ENCODE peak calls at places on chromosomes 2 and 18, in six cellular contexts. Q is uterus; S is neural progenitor cell; B is cardiac muscle cell; M is CD4-positive, alpha-beta T cell; P is heart left ventricle. U is an unnamed sample.

GRCh38 chr2:228613133-228613532 is 431.6 kb upstream of the SPHKAP start:
- DNase-seq in Q (no peak), B (peak; percentile 70), P (no peak), M (no peak), S (no peak), U (no peak)

GRCh38 chr2:126793885-126794613 is 104.6 kb upstream of the TEX51 start:
- DNase-seq in M (no peak), Q (no peak), P (no peak), B (no peak), S (no peak), U (no peak)

GRCh38 chr2:30756051-30756719 is 51.1 kb downstream of the CAPN13 start:
- DNase-seq in Q (no peak), B (peak; percentile 38), P (no peak), S (no peak), M (no peak), U (no peak)

GRCh38 chr2:164504253-164504652 is 117.0 kb downstream of the GRB14 start:
- DNase-seq in M (no peak), Q (no peak), P (no peak), S (peak; percentile 41), B (peak; percentile 10), U (no peak)

GRCh38 chr2:151670346-151670745 is 63.9 kb downstream of the NEB start:
- DNase-seq in S (no peak), B (no peak), Q (no peak), P (no peak), M (no peak), U (no peak)

GRCh38 chr18:45569566-45569965 is 45.7 kb upstream of the SLC14A2 start:
- DNase-seq in S (no peak), M (no peak), P (peak; percentile 41), B (no peak), Q (no peak), U (no peak)

GRCh38 chr18:39215920-39216319 is 1650.3 kb upstream of the CELF4 start:
- DNase-seq in S (no peak), P (no peak), Q (no peak), B (no peak), M (no peak), U (no peak)

GRCh38 chr2:229800997-229801754 is 86.8 kb upstream of the DNER start:
- DNase-seq in P (peak; percentile 45), M (peak; percentile 72), S (peak; percentile 55), B (peak; percentile 71), Q (peak; percentile 35), U (peak; percentile 62)

GRCh38 chr2:10985901-10986535 is 74.3 kb downstream of the KCNF1 start:
- DNase-seq in Q (no peak), P (no peak), S (no peak), B (no peak), M (no peak), U (no peak)

GRCh38 chr2:120522151-120522751 is 176.3 kb downstream of the INHBB start:
- DNase-seq in M (no peak), Q (no peak), P (no peak), S (peak; percentile 60), B (peak; percentile 91), U (no peak)

GRCh38 chr2:130892793-130893785 is 56.4 kb downstream of the ARHGEF4 start:
- DNase-seq in Q (no peak), B (no peak), M (no peak), S (no peak), P (no peak), U (no peak)

GRCh38 chr2:1950474-1950873 is 206.2 kb upstream of the PXDN start:
- DNase-seq in Q (no peak), B (no peak), M (no peak), S (no peak), P (no peak), U (no peak)

GRCh38 chr2:217809736-217810135 is 193.1 kb downstream of the TNS1 start:
- DNase-seq in B (no peak), P (no peak), S (no peak), M (no peak), Q (no peak), U (no peak)

GRCh38 chr2:130150181-130151144 is 5.6 kb upstream of the CCDC74B start:
- DNase-seq in S (no peak), M (no peak), P (no peak), B (no peak), Q (no peak), U (no peak)

GRCh38 chr2:2038746-2039530 is 292.1 kb downstream of the MYT1L start:
- DNase-seq in B (no peak), S (no peak), P (no peak), M (no peak), Q (no peak), U (no peak)

GRCh38 chr2:157898591-157898996 is 22.5 kb upstream of the ACVR1 start:
- DNase-seq in B (peak; percentile 82), P (no peak), S (no peak), M (peak; percentile 52), Q (peak; percentile 52), U (peak; percentile 20)

GRCh38 chr2:218397502-218398436 is 1.9 kb upstream of the CTDSP1 start:
- DNase-seq in P (peak; percentile 92), Q (peak; percentile 72), B (peak; percentile 92), M (peak; percentile 49), S (peak; percentile 77), U (peak; percentile 56)

GRCh38 chr2:34159891-34160290 is 560.8 kb upstream of the FAM98A start:
- DNase-seq in B (no peak), Q (no peak), P (no peak), S (no peak), M (no peak), U (no peak)

GRCh38 chr2:101003278-101003775 is 1.2 kb downstream of the RPL31 start:
- DNase-seq in S (peak; percentile 42), M (no peak), P (no peak), B (peak; percentile 17), Q (no peak), U (no peak)

GRCh38 chr2:138294451-138294850 is 207.1 kb upstream of the SPOPL start:
- DNase-seq in Q (no peak), P (no peak), S (no peak), M (no peak), B (no peak), U (no peak)

GRCh38 chr18:3645384-3646156 is 195.6 kb downstream of the TGIF1 start:
- DNase-seq in B (no peak), M (no peak), S (no peak), Q (no peak), P (no peak), U (no peak)

GRCh38 chr2:222228046-222228445 is 70.8 kb downstream of the PAX3 start:
- DNase-seq in B (no peak), M (no peak), Q (no peak), S (no peak), P (no peak), U (no peak)
- H3K27ac ChIP-seq in B (no peak overlapping the region), M (no peak overlapping the region), Q (no peak overlapping the region), S (no peak overlapping the region), P (no peak overlapping the region), U (no peak overlapping the region)

GRCh38 chr2:84885111-84885510 is 4.2 kb upstream of the TRABD2A start:
- DNase-seq in S (no peak), M (no peak), P (no peak), Q (no peak), B (no peak), U (no peak)
- H3K27me3 ChIP-seq in S (peaks cover 55% of the 10 kb centered on the region), M (no peaks in the 10 kb centered on the region), P (peaks cover 16% of the 10 kb centered on the region), Q (peaks cover 6% of the 10 kb centered on the region), B (peaks cover 48% of the 10 kb centered on the region), U (peaks cover 17% of the 10 kb centered on the region)

DNA sequence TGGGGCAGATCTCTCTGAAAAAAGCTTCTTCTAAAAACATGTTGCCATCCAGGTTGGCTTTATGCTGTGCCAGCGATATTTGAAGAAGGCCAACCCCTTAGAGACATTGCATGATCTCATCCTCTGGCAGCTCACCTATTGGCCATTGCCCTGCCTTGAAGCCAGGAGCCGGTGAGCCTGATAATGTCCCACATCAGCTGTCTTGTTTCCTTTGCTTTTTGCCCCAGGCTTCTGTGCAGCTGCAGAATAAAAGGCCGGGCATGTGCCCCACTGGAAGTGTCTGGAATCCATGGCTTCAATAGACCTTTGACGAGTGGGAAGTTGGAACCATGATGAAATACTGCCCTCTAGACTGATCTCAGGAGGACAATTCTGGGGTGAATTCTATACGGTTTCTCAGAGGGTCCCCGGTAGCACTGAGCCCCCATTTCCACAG is 523.5 kb upstream of the ZEB2 start:
- DNase-seq in Q (no peak), P (no peak), S (peak; percentile 19), B (no peak), M (no peak), U (peak; percentile 72)
- TF ChIP-seq CTCF in Q (no peak), P (no peak), S (peak; percentile 22), B (no peak), M (no peak), U (peak; percentile 59)

DNA sequence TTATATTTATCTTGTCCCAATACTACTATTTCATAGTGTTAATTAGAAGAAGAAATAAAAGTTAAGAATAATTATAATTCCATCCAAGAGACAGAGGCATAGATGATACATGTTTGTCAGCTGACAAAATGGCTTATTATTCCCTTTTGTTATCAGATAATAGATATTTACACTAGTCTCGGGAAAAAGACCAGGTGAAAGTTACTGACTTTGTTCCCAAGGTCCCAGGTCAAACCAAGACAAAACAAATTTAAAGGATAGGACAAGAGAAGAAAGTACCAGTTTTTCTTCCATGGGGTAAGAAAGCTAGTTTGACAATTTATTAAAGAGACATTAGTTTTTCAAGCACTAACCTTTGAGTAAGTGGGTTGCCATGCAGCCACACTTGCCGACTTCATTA is 73.2 kb downstream of the TTN start:
- DNase-seq in B (no peak), M (no peak), Q (no peak), P (no peak), S (no peak), U (no peak)
- H3K27ac ChIP-seq in B (peak overlapping the region; percentile 74), M (no peak overlapping the region), Q (no peak overlapping the region), P (no peak overlapping the region), S (no peak overlapping the region), U (no peak overlapping the region)

GRCh38 chr2:24540011-24540477 is 49.0 kb downstream of the NCOA1 start:
- DNase-seq in B (no peak), S (no peak), M (no peak), Q (no peak), P (no peak), U (no peak)

GRCh38 chr2:24546668-24547067 is 55.6 kb downstream of the NCOA1 start:
- DNase-seq in Q (no peak), P (no peak), B (no peak), M (no peak), S (no peak), U (no peak)

GRCh38 chr2:24542269-24542872 is 51.3 kb downstream of the NCOA1 start:
- DNase-seq in M (no peak), B (no peak), Q (no peak), P (no peak), S (no peak), U (no peak)

GRCh38 chr2:24544456-24545115 is 53.5 kb downstream of the NCOA1 start:
- DNase-seq in Q (no peak), B (no peak), P (no peak), S (no peak), M (no peak), U (no peak)

DNA sequence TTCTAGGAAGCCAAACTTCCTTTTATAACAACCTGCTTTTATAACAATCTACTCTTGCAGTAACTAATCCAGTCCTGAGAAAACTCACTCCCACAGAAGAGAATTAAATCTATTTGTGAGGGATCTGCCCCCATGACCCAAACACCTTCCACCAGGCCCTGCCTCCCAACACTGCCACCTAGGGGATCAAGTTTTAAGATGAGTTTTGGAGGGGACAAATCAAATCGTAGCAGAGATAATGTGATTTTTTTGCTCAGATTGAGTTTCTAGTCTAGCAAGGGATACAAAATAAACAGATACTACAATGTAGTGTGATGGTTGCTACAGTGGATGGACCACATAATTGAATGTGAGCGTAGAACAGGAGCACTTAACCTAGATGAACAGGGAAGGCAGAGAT is 52.2 kb downstream of the NCOA1 start:
- DNase-seq in Q (no peak), B (no peak), P (no peak), M (no peak), S (no peak), U (no peak)
- H3K27me3 ChIP-seq in Q (no peaks in the 10 kb centered on the region), B (no peaks in the 10 kb centered on the region), P (no peaks in the 10 kb centered on the region), M (no peaks in the 10 kb centered on the region), S (no peaks in the 10 kb centered on the region), U (no peaks in the 10 kb centered on the region)

GRCh38 chr18:44526705-44527415 is 153.8 kb upstream of the SETBP1 start:
- DNase-seq in B (no peak), P (no peak), M (no peak), S (no peak), Q (no peak), U (no peak)
- TF ChIP-seq CTCF in B (no peak), P (no peak), M (no peak), S (no peak), Q (no peak), U (no peak)